ENCODE peak calls at places on chromosomes 6 and 20, in seven cellular contexts. W is CD8-positive, alpha-beta T cell; C is neural crest cell; N is progenitor cell of endocrine pancreas; H is right lobe of liver; K is GM13976; R is activated B cell treated with CpG ODN at 0.5 μM for 24 hours. Q is an unnamed sample.

GRCh38 chr6:37456816-37457560 is 24.0 kb downstream of the CMTR1 start:
- DNase-seq in W (no peak), C (no peak), N (no peak), H (no peak), K (no peak), R (no peak), Q (no peak)

GRCh38 chr6:146154197-146154596 is 125.3 kb downstream of the GRM1 start:
- DNase-seq in W (no peak), C (no peak), N (no peak), H (no peak), K (no peak), R (no peak), Q (no peak)

GRCh38 chr6:70292144-70292543 is 10.7 kb downstream of the COL9A1 start:
- DNase-seq in W (no peak), C (no peak), N (no peak), H (no peak), K (no peak), R (no peak), Q (no peak)

GRCh38 chr6:34602318-34603111 is 46.4 kb upstream of the SPDEF start:
- DNase-seq in W (no peak), C (no peak), N (no peak), H (peak; percentile 69), K (no peak), R (no peak), Q (no peak)

GRCh38 chr6:5499644-5500306 is 238.5 kb downstream of the FARS2 start:
- DNase-seq in W (no peak), C (no peak), N (no peak), H (no peak), K (no peak), R (no peak), Q (no peak)

GRCh38 chr20:58237318-58238182 is 9.1 kb upstream of the ANKRD60 start:
- DNase-seq in W (no peak), C (no peak), N (no peak), H (no peak), K (no peak), R (no peak), Q (no peak)

GRCh38 chr6:155084431-155085123 is 89.5 kb downstream of the TIAM2 start:
- DNase-seq in W (no peak), C (no peak), N (no peak), H (no peak), K (no peak), R (no peak), Q (no peak)

GRCh38 chr6:19301980-19302379 is 535.2 kb upstream of the ID4 start:
- DNase-seq in W (no peak), C (no peak), N (no peak), H (no peak), K (no peak), R (no peak), Q (no peak)

GRCh38 chr6:53302678-53303360 is 45.9 kb downstream of the ELOVL5 start:
- DNase-seq in W (peak; percentile 50), C (no peak), N (no peak), H (no peak), K (no peak), R (no peak), Q (no peak)

GRCh38 chr20:48052492-48052870 is 267.2 kb upstream of the SULF2 start:
- DNase-seq in W (no peak), C (no peak), N (no peak), H (no peak), K (no peak), R (no peak), Q (no peak)

GRCh38 chr6:13089296-13089994 is 238.9 kb downstream of the TBC1D7 start:
- DNase-seq in W (no peak), C (no peak), N (no peak), H (no peak), K (no peak), R (no peak), Q (no peak)

GRCh38 chr6:33683051-33683571 is 28.4 kb downstream of the UQCC2 start:
- DNase-seq in W (peak; percentile 75), C (no peak), N (no peak), H (no peak), K (no peak), R (no peak), Q (no peak)

GRCh38 chr20:17653835-17654648 is 28.0 kb downstream of the RRBP1 start:
- DNase-seq in W (no peak), C (no peak), N (no peak), H (no peak), K (peak; percentile 13), R (no peak), Q (no peak)

GRCh38 chr6:3428247-3428646 is 28.6 kb downstream of the SLC22A23 start:
- DNase-seq in W (no peak), C (no peak), N (no peak), H (no peak), K (no peak), R (no peak), Q (no peak)

GRCh38 chr20:45041464-45042337 is 59.2 kb downstream of the KCNS1 start:
- DNase-seq in W (no peak), C (no peak), N (no peak), H (no peak), K (no peak), R (no peak), Q (no peak)

GRCh38 chr6:34919651-34920050 is 30.6 kb downstream of the ANKS1A start:
- DNase-seq in W (no peak), C (no peak), N (no peak), H (no peak), K (no peak), R (no peak), Q (no peak)

GRCh38 chr6:111588366-111588765 is 17.3 kb downstream of the TRAF3IP2 start:
- DNase-seq in W (no peak), C (no peak), N (no peak), H (no peak), K (no peak), R (no peak), Q (no peak)

GRCh38 chr6:19845271-19846046 is 8.3 kb downstream of the ID4 start:
- DNase-seq in W (no peak), C (no peak), N (no peak), H (no peak), K (no peak), R (no peak), Q (no peak)

GRCh38 chr20:23131766-23132165 is 45.6 kb upstream of the CD93 start:
- DNase-seq in W (no peak), C (no peak), N (no peak), H (no peak), K (no peak), R (no peak), Q (no peak)

GRCh38 chr6:106026748-106027147 is 59.4 kb upstream of the PRDM1 start:
- DNase-seq in W (no peak), C (no peak), N (no peak), H (no peak), K (no peak), R (no peak), Q (no peak)

GRCh38 chr20:45944151-45944964 is 9.9 kb downstream of the PCIF1 start:
- DNase-seq in W (no peak), C (no peak), N (no peak), H (no peak), K (no peak), R (no peak), Q (no peak)

GRCh38 chr6:1554881-1555569 is 54.7 kb upstream of the FOXC1 start:
- DNase-seq in W (peak; percentile 47), C (no peak), N (no peak), H (peak; percentile 79), K (peak; percentile 79), R (peak; percentile 46), Q (peak; percentile 70)

GRCh38 chr6:8108759-8109539 is 6.6 kb upstream of the EEF1E1 start:
- DNase-seq in W (no peak), C (no peak), N (no peak), H (no peak), K (no peak), R (no peak), Q (no peak)

GRCh38 chr6:139852484-139853140 is 478.2 kb upstream of the CITED2 start:
- DNase-seq in W (no peak), C (no peak), N (no peak), H (no peak), K (no peak), R (no peak), Q (no peak)

GRCh38 chr6:130047440-130047995 is 29.1 kb downstream of the L3MBTL3 start:
- DNase-seq in W (no peak), C (no peak), N (no peak), H (no peak), K (no peak), R (no peak), Q (no peak)
- TF ChIP-seq CTCF in W (no peak), C (no peak), N (no peak), H (peak; percentile 18), K (no peak), R (no peak), Q (no peak)

DNA sequence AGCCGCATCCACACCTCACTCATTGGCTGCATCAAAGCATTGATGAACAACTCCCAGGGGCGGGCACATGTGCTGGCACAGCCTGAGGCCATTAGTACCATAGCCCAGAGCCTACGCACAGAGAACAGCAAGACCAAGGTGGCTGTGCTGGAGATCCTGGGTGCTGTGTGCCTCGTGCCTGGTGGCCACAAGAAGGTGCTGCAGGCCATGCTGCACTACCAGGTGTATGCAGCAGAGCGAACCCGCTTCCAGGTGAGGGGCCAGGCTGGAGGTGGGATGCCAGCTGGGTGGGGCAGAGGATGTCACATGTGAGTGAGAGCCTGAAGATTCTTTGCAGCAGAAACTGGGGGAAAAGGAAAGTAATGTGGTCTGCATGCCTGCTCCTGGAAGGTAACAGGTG is 66.7 kb downstream of the MOCS1 start:
- DNase-seq in W (no peak), C (no peak), N (no peak), H (no peak), K (no peak), R (no peak), Q (no peak)
- TF ChIP-seq CTCF in W (no peak), C (peak; percentile 15), N (peak; percentile 26), H (no peak), K (no peak), R (no peak), Q (no peak)

GRCh38 chr6:61810047-61810446 is 476.0 kb downstream of the KHDRBS2 start:
- DNase-seq in W (no peak), C (no peak), N (no peak), H (peak; percentile 22), K (no peak), R (no peak), Q (no peak)

DNA sequence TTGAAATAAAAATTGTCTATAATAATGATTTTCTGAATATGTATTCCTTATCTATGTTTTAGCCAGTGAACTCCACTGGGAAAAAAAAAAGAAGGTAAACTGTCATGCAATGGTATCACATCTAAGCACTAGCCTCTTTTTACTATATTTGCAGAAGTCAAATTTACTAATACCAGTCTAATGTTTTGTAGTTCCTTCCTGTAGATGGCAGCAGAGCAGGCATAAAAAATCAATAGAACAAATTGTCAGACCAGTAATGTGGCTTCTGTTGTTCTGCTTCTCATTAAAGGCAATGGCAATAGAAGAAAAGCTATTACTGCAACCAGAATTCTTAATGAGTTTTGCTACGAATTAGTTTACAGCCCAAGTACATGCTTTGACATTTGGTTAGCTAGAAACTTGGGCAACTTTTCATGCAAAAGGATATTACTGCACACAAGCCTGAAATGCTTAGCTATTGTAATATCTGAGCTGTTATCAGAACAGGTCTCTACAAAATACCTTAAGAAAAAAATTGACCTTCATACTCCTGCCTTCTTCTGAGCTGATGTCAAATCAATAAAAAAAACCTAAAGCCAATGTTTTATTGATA is 476.9 kb downstream of the KHDRBS2 start:
- DNase-seq in W (no peak), C (no peak), N (no peak), H (no peak), K (peak; percentile 6), R (no peak), Q (peak; percentile 6)
- TF ChIP-seq CTCF in W (no peak), C (peak; percentile 81), N (peak; percentile 75), H (peak; percentile 56), K (no peak), R (peak; percentile 54), Q (peak; percentile 44)

GRCh38 chr6:128172752-128173151 is 271.9 kb upstream of the THEMIS start:
- DNase-seq in W (no peak), C (no peak), N (no peak), H (no peak), K (no peak), R (no peak), Q (no peak)
- TF ChIP-seq CTCF in W (no peak), C (no peak), N (no peak), H (no peak), K (no peak), R (no peak), Q (no peak)

Q was measured in GM10248.